ENCODE peak calls at places on chromosomes 12 and 14, in seven cellular contexts. Y, V, G, L, E, C and M are unnamed samples.

GRCh38 chr12:126545411-126545810 is 1480.2 kb downstream of the AACS start:
- DNase-seq in E (no peak), Y (no peak), G (no peak), L (no peak), C (no peak), V (peak; percentile 23), M (no peak)

GRCh38 chr14:21894003-21894897 is 220.6 kb upstream of the OR4E1 start:
- DNase-seq in Y (no peak), E (no peak), G (no peak), V (no peak), C (no peak), L (peak; percentile 71), M (no peak)

GRCh38 chr12:21566223-21566906 is 38.3 kb downstream of the GYS2 start:
- DNase-seq in E (no peak), L (no peak), G (no peak), C (no peak), Y (no peak), V (no peak), M (no peak)

GRCh38 chr12:46675736-46676135 is 150.1 kb downstream of the SLC38A4 start:
- DNase-seq in V (peak; percentile 12), C (no peak), L (no peak), G (no peak), E (no peak), Y (no peak), M (peak; percentile 63)

GRCh38 chr12:100955139-100955538 is 160.6 kb downstream of the ANO4 start:
- DNase-seq in G (no peak), L (no peak), Y (no peak), E (no peak), C (no peak), V (peak; percentile 92), M (no peak)

GRCh38 chr12:119444462-119445044 is 110.0 kb downstream of the CCDC60 start:
- DNase-seq in C (no peak), L (no peak), Y (no peak), G (peak; percentile 27), V (peak; percentile 2), E (peak; percentile 21), M (no peak)

GRCh38 chr14:70188608-70189540 is at the start of gene SLC8A3:
- DNase-seq in Y (peak; percentile 82), G (no peak), L (peak; percentile 76), E (peak; percentile 59), C (no peak), V (peak; percentile 44), M (peak; percentile 66)

GRCh38 chr14:50667491-50668007 is 557 bp downstream of the SAV1 start:
- DNase-seq in L (no peak), G (peak; percentile 58), Y (no peak), E (no peak), C (no peak), V (no peak), M (no peak)

GRCh38 chr12:45918818-45919217 is 71.6 kb downstream of the SCAF11 start:
- DNase-seq in E (no peak), V (no peak), C (no peak), Y (no peak), L (no peak), G (no peak), M (no peak)

GRCh38 chr12:127355061-127355820 is 911.7 kb upstream of the TMEM132C start:
- DNase-seq in Y (no peak), V (no peak), L (no peak), C (no peak), E (no peak), G (no peak), M (no peak)

GRCh38 chr12:114397978-114398881 is 7.7 kb downstream of the TBX5 start:
- DNase-seq in V (no peak), E (no peak), Y (no peak), G (no peak), L (no peak), C (no peak), M (no peak)

GRCh38 chr12:64102339-64102738 is 119.8 kb downstream of the KICS2 start:
- DNase-seq in V (peak; percentile 70), G (no peak), L (no peak), E (no peak), C (no peak), Y (no peak), M (no peak)

GRCh38 chr12:25377475-25378179 is 126.9 kb upstream of the KRAS start:
- DNase-seq in L (no peak), E (no peak), V (peak; percentile 63), C (no peak), G (no peak), Y (no peak), M (no peak)

GRCh38 chr14:51368721-51369163 is 128.7 kb downstream of the TMX1 start:
- DNase-seq in C (no peak), E (no peak), Y (no peak), V (peak; percentile 81), L (no peak), G (no peak), M (no peak)

GRCh38 chr12:54680374-54680773 is 32.2 kb upstream of the DCD start:
- DNase-seq in Y (no peak), L (no peak), C (no peak), E (no peak), V (no peak), G (peak; percentile 12), M (no peak)

GRCh38 chr12:67754933-67755697 is 106.6 kb downstream of the DYRK2 start:
- DNase-seq in E (no peak), G (no peak), L (no peak), V (no peak), Y (no peak), C (no peak), M (peak; percentile 64)

GRCh38 chr12:24979971-24980730 is 31.2 kb upstream of the BCAT1 start:
- DNase-seq in Y (no peak), G (no peak), L (no peak), C (no peak), E (no peak), V (no peak), M (no peak)

GRCh38 chr12:91883811-91884210 is 261.8 kb downstream of the BTG1 start:
- DNase-seq in G (no peak), C (no peak), V (no peak), L (no peak), Y (no peak), E (no peak), M (no peak)

GRCh38 chr14:103746706-103747105 is 31.1 kb downstream of the ZFYVE21 start:
- DNase-seq in L (peak; percentile 49), G (no peak), V (peak; percentile 71), Y (no peak), E (no peak), C (no peak), M (no peak)

GRCh38 chr12:43896496-43896895 is 60.6 kb downstream of the TMEM117 start:
- DNase-seq in V (peak; percentile 17), C (no peak), G (no peak), L (no peak), E (no peak), Y (no peak), M (no peak)

GRCh38 chr12:66044731-66045130 is 85.8 kb downstream of the LLPH start:
- DNase-seq in C (no peak), E (no peak), Y (no peak), G (no peak), V (peak; percentile 58), L (no peak), M (no peak)

GRCh38 chr14:70086685-70087379 is 101.9 kb downstream of the SLC8A3 start:
- DNase-seq in G (peak; percentile 11), L (no peak), Y (no peak), E (peak; percentile 15), V (peak; percentile 12), C (no peak), M (no peak)

GRCh38 chr12:6961695-6962284 is 8.7 kb downstream of the PHB2 start:
- DNase-seq in L (peak; percentile 91), G (peak; percentile 85), V (peak; percentile 70), C (no peak), Y (peak; percentile 87), E (peak; percentile 69), M (peak; percentile 89)

GRCh38 chr14:49959822-49960408 is 67.0 kb downstream of the ARF6 start:
- DNase-seq in Y (no peak), V (no peak), C (no peak), E (no peak), L (no peak), G (peak; percentile 77), M (no peak)

GRCh38 chr12:26940820-26941219 is 2.5 kb downstream of the FGFR1OP2 start:
- DNase-seq in C (no peak), V (peak; percentile 32), E (no peak), L (no peak), Y (no peak), G (no peak), M (no peak)

GRCh38 chr14:82190812-82191211 is 657.2 kb upstream of the SEL1L start:
- DNase-seq in C (no peak), G (no peak), Y (no peak), L (no peak), E (no peak), V (no peak), M (no peak)

GRCh38 chr12:93991882-93992415 is 156.4 kb upstream of the PLXNC1 start:
- DNase-seq in E (no peak), C (no peak), L (no peak), V (peak; percentile 6), Y (no peak), G (no peak), M (no peak)

GRCh38 chr12:93989913-93990312 is 158.5 kb upstream of the PLXNC1 start:
- DNase-seq in L (no peak), G (no peak), Y (no peak), E (no peak), V (no peak), C (no peak), M (no peak)

GRCh38 chr12:93996321-93996720 is 152.1 kb upstream of the PLXNC1 start:
- DNase-seq in G (no peak), E (no peak), C (no peak), V (no peak), Y (no peak), L (no peak), M (no peak)

GRCh38 chr12:93990832-93991748 is 157.3 kb upstream of the PLXNC1 start:
- DNase-seq in G (no peak), C (no peak), V (peak; percentile 47), Y (no peak), E (peak; percentile 50), L (no peak), M (no peak)
- TF ChIP-seq CTCF in G (no peak), C (no peak), V (peak; percentile 42), Y (no peak), E (peak; percentile 48), L (no peak), M (peak; percentile 18)

DNA sequence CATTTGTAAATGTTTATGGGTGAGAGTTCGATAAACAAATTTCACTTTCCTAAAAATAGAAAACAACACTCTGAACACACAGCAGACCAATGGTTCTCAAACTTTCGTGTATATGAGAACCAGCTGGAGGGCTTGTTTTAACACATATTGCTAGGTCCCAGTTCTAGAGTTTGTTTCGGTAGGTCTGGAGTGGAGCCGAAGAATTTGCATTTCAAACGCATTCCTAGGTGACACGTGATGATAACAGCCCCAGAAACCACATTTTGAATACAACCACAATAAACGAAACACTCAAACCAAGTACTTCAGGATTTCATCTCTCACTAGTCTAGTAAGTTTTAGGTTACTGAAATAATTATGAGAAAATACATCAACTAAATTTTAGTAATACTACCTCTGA is 17.1 kb downstream of the SEC23A start:
- DNase-seq in L (no peak), Y (no peak), G (no peak), C (no peak), V (peak; percentile 41), E (no peak), M (no peak)
- H3K36me3 ChIP-seq in L (peaks cover 62% of the 10 kb centered on the region), Y (peaks cover 96% of the 10 kb centered on the region), G (peaks cover 84% of the 10 kb centered on the region), C (peaks cover 98% of the 10 kb centered on the region), V (peaks cover 55% of the 10 kb centered on the region), E (peaks cover 11% of the 10 kb centered on the region), M (peaks cover 99% of the 10 kb centered on the region)

GRCh38 chr12:121441555-121441954 is 41.6 kb downstream of the RNF34 start:
- DNase-seq in E (no peak), V (no peak), C (no peak), Y (no peak), L (no peak), G (no peak), M (no peak)
- TF ChIP-seq CTCF in E (no peak), V (no peak), C (no peak), Y (no peak), L (no peak), G (no peak), M (peak; percentile 21)

GRCh38 chr12:94186461-94187237 is 38.3 kb downstream of the PLXNC1 start:
- DNase-seq in C (no peak), G (no peak), L (no peak), E (peak; percentile 25), Y (peak; percentile 69), V (peak; percentile 61), M (peak; percentile 67)
- H3K36me3 ChIP-seq in C (no peaks in the 10 kb centered on the region), G (no peaks in the 10 kb centered on the region), L (no peaks in the 10 kb centered on the region), E (no peaks in the 10 kb centered on the region), Y (peaks cover 65% of the 10 kb centered on the region), V (no peaks in the 10 kb centered on the region), M (no peaks in the 10 kb centered on the region)